ENCODE peak calls at places on chromosome 22, in four cellular contexts. X, D, A and Q are unnamed samples.

GRCh38 chr22:49055406-49055805 is 772.3 kb downstream of the BRD1 start:
- DNase-seq in A (no peak), D (no peak), X (no peak), Q (no peak)

GRCh38 chr22:44758354-44758969 is 6.1 kb downstream of the ARHGAP8 start:
- DNase-seq in A (peak), X (peak), D (no peak), Q (peak)

GRCh38 chr22:33803371-33803770 is 116.9 kb downstream of the LARGE1 start:
- DNase-seq in D (no peak), X (peak), A (peak), Q (no peak)

GRCh38 chr22:32735516-32735915 is 66.0 kb upstream of the TIMP3 start:
- DNase-seq in D (no peak), A (no peak), X (no peak), Q (no peak)

GRCh38 chr22:31126128-31126868 is 3.5 kb downstream of the INPP5J start:
- DNase-seq in X (no peak), A (no peak), D (no peak), Q (no peak)

GRCh38 chr22:35046744-35047462 is 19.1 kb upstream of the ISX start:
- DNase-seq in D (no peak), A (no peak), X (no peak), Q (no peak)

GRCh38 chr22:23471698-23472097 is 108.4 kb downstream of the IGLL1 start:
- DNase-seq in A (no peak), D (no peak), X (no peak), Q (no peak)

GRCh38 chr22:27620367-27621154 is 181.0 kb downstream of the MN1 start:
- DNase-seq in X (peak), D (no peak), A (no peak), Q (no peak)

GRCh38 chr22:49480340-49480739 is 347.3 kb downstream of the BRD1 start:
- DNase-seq in D (no peak), A (no peak), X (no peak), Q (no peak)

GRCh38 chr22:23791737-23792645 is 5.2 kb downstream of the SMARCB1 start:
- DNase-seq in X (no peak), D (no peak), A (no peak), Q (no peak)

GRCh38 chr22:43424201-43424600 is 12.4 kb downstream of the MPPED1 start:
- DNase-seq in D (no peak), X (no peak), A (no peak), Q (no peak)

GRCh38 chr22:39299829-39300178 is 19.6 kb downstream of the RPL3 start:
- DNase-seq in X (no peak), D (no peak), A (peak), Q (no peak)

GRCh38 chr22:44914026-44914721 is 95.6 kb downstream of the PHF21B start:
- DNase-seq in X (no peak), D (no peak), A (no peak), Q (no peak)

GRCh38 chr22:45483918-45484499 is 18.7 kb upstream of the FBLN1 start:
- DNase-seq in X (no peak), D (no peak), A (no peak), Q (no peak)

GRCh38 chr22:46763051-46763705 is 728 bp downstream of the TBC1D22A start:
- DNase-seq in A (peak), D (no peak), X (peak), Q (peak)

GRCh38 chr22:45785458-45785857 is 113.8 kb downstream of the ATXN10 start:
- DNase-seq in A (no peak), X (peak), D (no peak), Q (no peak)

GRCh38 chr22:39423976-39424375 is 24.4 kb downstream of the TAB1 start:
- DNase-seq in D (no peak), A (no peak), X (no peak), Q (no peak)

GRCh38 chr22:18057568-18058209 is 20.1 kb upstream of the PEX26 start:
- DNase-seq in D (no peak), X (peak), A (peak), Q (peak)

GRCh38 chr22:48222742-48223487 is 1460.5 kb downstream of the TBC1D22A start:
- DNase-seq in A (no peak), X (no peak), D (no peak), Q (no peak)

GRCh38 chr22:46058591-46059519 is 81.9 kb upstream of the WNT7B start:
- DNase-seq in D (no peak), A (no peak), X (peak), Q (no peak)

GRCh38 chr22:48756146-48757111 is 1071.2 kb downstream of the BRD1 start:
- DNase-seq in X (no peak), D (no peak), A (no peak), Q (no peak)

GRCh38 chr22:49310354-49310753 is 517.3 kb downstream of the BRD1 start:
- DNase-seq in A (no peak), D (no peak), X (no peak), Q (no peak)

GRCh38 chr22:22895776-22896445 is 8.3 kb downstream of the IGLL5 start:
- DNase-seq in D (no peak), X (no peak), A (no peak), Q (no peak)

GRCh38 chr22:43441216-43441615 is 29.4 kb downstream of the MPPED1 start:
- DNase-seq in D (no peak), X (no peak), A (no peak), Q (no peak)

GRCh38 chr22:47380692-47381091 is 618.2 kb downstream of the TBC1D22A start:
- DNase-seq in D (no peak), A (no peak), X (no peak), Q (no peak)

GRCh38 chr22:47586038-47586437 is 823.6 kb downstream of the TBC1D22A start:
- DNase-seq in D (no peak), X (no peak), A (peak), Q (no peak)

GRCh38 chr22:47192651-47193437 is 430.4 kb downstream of the TBC1D22A start:
- DNase-seq in X (no peak), D (no peak), A (no peak), Q (peak)

GRCh38 chr22:22450343-22450839 is 58.2 kb downstream of the ZNF280B start:
- DNase-seq in X (no peak), A (no peak), D (no peak), Q (no peak)

GRCh38 chr22:23067023-23067650 is 3.2 kb upstream of the GNAZ start:
- DNase-seq in D (no peak), X (no peak), A (no peak), Q (no peak)

GRCh38 chr22:32079110-32080089 is 36.3 kb downstream of the SLC5A1 start:
- DNase-seq in D (no peak), X (peak), A (peak), Q (peak)

GRCh38 chr22:33210129-33210784 is 152.1 kb upstream of the SYN3 start:
- DNase-seq in A (peak), X (peak), D (peak), Q (peak)

GRCh38 chr22:29997516-29997915 is 82.7 kb upstream of the HORMAD2 start:
- DNase-seq in A (no peak), X (no peak), D (no peak), Q (no peak)

GRCh38 chr22:23820748-23821211 is 18.0 kb downstream of the DERL3 start:
- DNase-seq in A (no peak), D (no peak), X (no peak), Q (no peak)

GRCh38 chr22:43185860-43186261 is 1.1 kb downstream of the TTLL12 start:
- DNase-seq in X (peak), D (peak), A (peak), Q (peak)

DNA sequence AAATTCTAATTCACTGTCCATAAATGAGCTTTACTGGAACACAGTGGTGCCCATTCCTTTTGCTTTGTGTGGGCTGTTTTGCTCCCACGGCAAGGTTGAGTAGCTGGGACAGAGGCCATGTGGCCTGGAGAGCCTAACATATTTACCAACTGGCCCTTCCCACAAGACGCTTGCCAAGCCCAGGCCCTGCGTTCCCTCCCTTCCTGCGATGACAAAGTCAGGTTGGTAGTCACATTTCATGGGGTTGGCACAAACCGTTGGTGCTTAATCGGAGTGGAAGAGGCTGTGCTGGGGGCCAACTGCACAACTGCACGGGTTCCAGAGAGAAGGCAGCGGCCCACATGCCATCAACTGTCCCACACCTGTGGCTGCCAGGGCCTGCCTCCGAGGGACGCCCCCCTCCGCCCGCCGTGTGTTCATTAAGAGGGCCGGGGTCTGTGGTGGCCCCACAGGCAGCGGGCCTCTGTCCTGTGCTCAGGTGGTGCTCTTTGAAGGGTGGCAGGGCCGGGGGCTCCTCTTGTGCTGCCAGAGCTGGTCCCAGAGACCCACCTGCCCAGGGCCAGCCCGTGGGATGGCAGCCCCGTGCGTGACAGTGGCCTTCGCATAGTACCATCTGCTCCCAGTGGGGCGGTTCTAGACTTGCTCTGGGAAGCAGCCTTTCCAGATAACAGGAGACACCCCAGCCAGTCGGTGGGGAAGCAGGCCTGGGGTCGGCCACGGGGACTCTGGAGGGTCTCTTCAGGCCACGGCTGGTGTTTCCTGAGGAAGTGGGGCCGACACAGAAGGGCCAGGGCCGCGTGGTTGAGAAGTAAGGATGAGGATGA is 81.5 kb upstream of the CLDN5 start:
- DNase-seq in X (no peak), D (no peak), A (no peak), Q (no peak)
- H3K27ac ChIP-seq in X (no peak), D (no peak), A (no peak), Q (no peak)

GRCh38 chr22:42079319-42080251 is at the start of gene SMDT1:
- DNase-seq in D (peak), X (peak), A (peak), Q (peak)
- TF ChIP-seq EZH2 in D (no peak), X (no peak), A (no peak), Q (no peak)

GRCh38 chr22:36351921-36352774 is 35.6 kb downstream of the MYH9 start:
- DNase-seq in A (peak), D (no peak), X (no peak), Q (no peak)
- H3K4me3 ChIP-seq in A (peak), D (no peak), X (no peak), Q (no peak)

GRCh38 chr22:28893810-28894209 is 10.4 kb downstream of the ZNRF3 start:
- DNase-seq in X (no peak), D (no peak), A (no peak), Q (no peak)
- H3K27ac ChIP-seq in X (no peak), D (no peak), A (no peak), Q (no peak)

DNA sequence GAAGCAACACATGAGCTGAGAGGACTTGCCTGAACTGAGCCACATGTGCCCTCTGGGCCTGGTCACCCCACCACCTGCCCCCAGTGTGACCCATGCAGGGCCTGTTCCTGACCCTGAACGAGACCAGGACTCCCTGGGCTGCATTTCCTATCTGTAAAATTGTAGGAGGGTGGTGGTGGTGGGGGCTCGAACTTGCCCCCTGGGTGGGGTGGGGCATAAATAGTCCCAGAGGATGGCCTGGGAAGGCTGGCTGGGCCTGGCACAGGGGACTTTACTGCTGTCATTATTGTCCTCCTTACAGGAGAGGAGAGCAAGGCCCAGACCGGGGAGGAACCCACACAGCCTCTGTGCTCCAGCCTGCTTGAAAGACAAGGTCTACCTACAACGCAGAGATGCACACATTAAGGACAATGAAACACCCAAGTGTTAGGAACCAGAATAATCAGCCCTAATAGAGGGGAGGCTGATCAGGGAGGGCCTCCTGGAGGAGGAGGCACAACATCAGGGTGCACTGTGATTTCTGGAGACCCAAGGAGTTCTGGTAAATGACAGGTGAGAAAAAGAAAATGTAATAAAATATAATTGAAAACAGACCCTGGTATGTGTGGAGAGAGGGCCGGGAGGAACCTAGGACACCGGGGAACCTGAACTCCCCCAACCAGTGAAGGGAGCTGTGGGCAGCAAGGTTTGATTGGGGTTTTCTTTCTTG is 2.8 kb upstream of the AIFM3 start:
- DNase-seq in A (no peak), X (no peak), D (no peak), Q (no peak)
- TF ChIP-seq EZH2 in A (peak), X (peak), D (peak), Q (no peak)

GRCh38 chr22:37905534-37906363 is at the start of gene MICALL1:
- DNase-seq in A (peak), X (peak), D (peak), Q (peak)

GRCh38 chr22:37906364-37907008 is 389 bp downstream of the MICALL1 start:
- DNase-seq in X (peak), A (no peak), D (peak), Q (no peak)

GRCh38 chr22:37907036-37907954 is 1.2 kb downstream of the MICALL1 start:
- DNase-seq in A (no peak), D (no peak), X (peak), Q (no peak)

GRCh38 chr22:37909756-37910155 is 3.7 kb downstream of the MICALL1 start:
- DNase-seq in A (no peak), D (no peak), X (peak), Q (no peak)

GRCh38 chr22:37904572-37905533 is 1.2 kb upstream of the MICALL1 start:
- DNase-seq in X (peak), D (no peak), A (peak), Q (peak)
- H3K4me3 ChIP-seq in X (peak), D (no peak), A (peak), Q (peak)

GRCh38 chr22:24990344-24990905 is 37.9 kb downstream of the KIAA1671 start:
- DNase-seq in D (no peak), X (no peak), A (no peak), Q (no peak)

GRCh38 chr22:24989135-24989534 is 36.6 kb downstream of the KIAA1671 start:
- DNase-seq in X (no peak), A (no peak), D (no peak), Q (no peak)

GRCh38 chr22:24992946-24993345 is 40.4 kb downstream of the KIAA1671 start:
- DNase-seq in A (no peak), X (no peak), D (no peak), Q (no peak)

GRCh38 chr22:24986816-24987215 is 34.3 kb downstream of the KIAA1671 start:
- DNase-seq in A (no peak), X (no peak), D (no peak), Q (no peak)

DNA sequence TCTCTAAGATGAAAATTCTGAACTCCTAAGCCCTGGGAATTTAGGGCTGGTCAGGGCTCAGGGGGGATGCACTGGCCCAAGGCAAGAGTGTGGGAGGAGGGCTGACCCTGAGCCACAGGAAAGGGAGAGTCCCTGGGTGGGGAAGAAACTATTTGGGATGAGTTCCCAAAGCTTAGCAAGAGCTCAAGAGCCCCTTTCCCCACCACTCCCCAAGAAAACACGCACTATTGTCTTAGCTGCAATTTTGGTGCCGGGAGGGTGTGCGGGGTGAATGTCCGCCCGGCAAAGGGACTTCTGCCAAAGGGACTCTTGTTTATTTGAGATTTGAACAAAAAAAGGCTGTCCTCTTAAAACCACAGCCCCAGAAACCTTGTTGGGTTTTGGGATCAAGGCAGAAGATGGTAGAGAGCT is 37.0 kb downstream of the KIAA1671 start:
- DNase-seq in A (no peak), D (no peak), X (no peak), Q (no peak)
- H3K27ac ChIP-seq in A (no peak), D (peak), X (no peak), Q (no peak)